ENCODE peak calls at places on chromosomes 6 and 20, in four cellular contexts. Y, P, L and U are unnamed samples.

GRCh38 chr20:38412877-38413577 is 22.1 kb downstream of the SNHG17 start:
- DNase-seq in L (peak), Y (no peak), P (no peak), U (no peak)

GRCh38 chr20:40600441-40601235 is 88.4 kb downstream of the MAFB start:
- DNase-seq in P (no peak), Y (no peak), L (no peak), U (no peak)

GRCh38 chr6:137405806-137406205 is 88.4 kb downstream of the OLIG3 start:
- DNase-seq in Y (no peak), P (no peak), L (no peak), U (no peak)

GRCh38 chr6:138486249-138487121 is 12.8 kb downstream of the NHSL1 start:
- DNase-seq in P (no peak), L (no peak), Y (peak), U (no peak)

GRCh38 chr20:1844723-1845523 is 50.3 kb upstream of the SIRPA start:
- DNase-seq in Y (no peak), L (peak), P (no peak), U (no peak)

GRCh38 chr6:56526860-56527544 is 115.7 kb downstream of the DST start:
- DNase-seq in P (no peak), L (no peak), Y (no peak), U (no peak)

GRCh38 chr20:16821211-16822089 is 73.3 kb downstream of the OTOR start:
- DNase-seq in L (peak), P (no peak), Y (peak), U (peak)

GRCh38 chr20:1800180-1800579 is 95.0 kb upstream of the SIRPA start:
- DNase-seq in P (no peak), L (no peak), Y (no peak), U (no peak)

GRCh38 chr6:21595265-21595950 is 1.9 kb downstream of the SOX4 start:
- DNase-seq in Y (peak), L (no peak), P (no peak), U (no peak)

GRCh38 chr6:154861825-154862224 is 128.6 kb downstream of the SCAF8 start:
- DNase-seq in Y (peak), L (no peak), P (no peak), U (peak)

GRCh38 chr6:41626917-41627316 is 11.4 kb upstream of the MDFI start:
- DNase-seq in P (no peak), L (no peak), Y (peak), U (no peak)

GRCh38 chr6:97405818-97406409 is 122.9 kb upstream of the MMS22L start:
- DNase-seq in L (no peak), Y (no peak), P (no peak), U (peak)

GRCh38 chr6:88298446-88298845 is 132.3 kb upstream of the CNR1 start:
- DNase-seq in P (no peak), L (no peak), Y (no peak), U (no peak)

GRCh38 chr6:42405025-42405424 is 46.7 kb downstream of the TRERF1 start:
- DNase-seq in P (no peak), L (peak), Y (no peak), U (no peak)